ENCODE peak calls at places on chromosomes 12 and 14, in eight cellular contexts. K, G, Q, P, A, L, J and R are unnamed samples.

GRCh38 chr12:29547844-29548243 is 50.4 kb upstream of the OVCH1 start:
- DNase-seq in G (no peak), A (no peak), L (no peak), P (no peak), J (no peak), Q (no peak), K (no peak), R (no peak)

GRCh38 chr14:52885230-52885629 is 65.6 kb downstream of the FERMT2 start:
- DNase-seq in K (no peak), J (no peak), Q (no peak), L (no peak), P (no peak), A (no peak), G (peak), R (no peak)

GRCh38 chr14:90987140-90987539 is 73.3 kb downstream of the RPS6KA5 start:
- DNase-seq in Q (no peak), L (no peak), A (no peak), K (no peak), G (no peak), P (no peak), J (no peak), R (no peak)

GRCh38 chr12:57541717-57542116 is 5.3 kb downstream of the DCTN2 start:
- DNase-seq in G (no peak), Q (no peak), J (no peak), K (no peak), L (no peak), P (no peak), A (no peak), R (no peak)

GRCh38 chr14:97262336-97262735 is 465.2 kb downstream of the VRK1 start:
- DNase-seq in L (no peak), K (no peak), Q (no peak), G (no peak), J (no peak), A (no peak), P (no peak), R (no peak)

GRCh38 chr12:11901687-11902524 is 168.8 kb upstream of the BCL2L14 start:
- DNase-seq in A (no peak), J (no peak), L (no peak), G (no peak), P (no peak), Q (peak), K (no peak), R (peak)

GRCh38 chr12:123608192-123608591 is 6.3 kb downstream of the DDX55 start:
- DNase-seq in K (no peak), J (no peak), L (no peak), G (no peak), P (no peak), Q (no peak), A (no peak), R (no peak)

GRCh38 chr12:16492820-16493797 is 112.9 kb downstream of the LMO3 start:
- DNase-seq in J (no peak), Q (no peak), K (no peak), A (no peak), L (no peak), G (no peak), P (no peak), R (no peak)

GRCh38 chr12:104643921-104644669 is 187.3 kb downstream of the CHST11 start:
- DNase-seq in Q (peak), L (peak), G (no peak), A (no peak), K (no peak), P (peak), J (no peak), R (no peak)

GRCh38 chr14:94014375-94014774 is 11.8 kb upstream of the OTUB2 start:
- DNase-seq in J (no peak), A (no peak), L (no peak), G (no peak), K (no peak), Q (no peak), P (no peak), R (no peak)

GRCh38 chr12:89863332-89863938 is 154.8 kb upstream of the ATP2B1 start:
- DNase-seq in Q (peak), L (no peak), A (no peak), P (peak), K (no peak), G (no peak), J (no peak), R (peak)

GRCh38 chr12:111034911-111035577 is 114.7 kb upstream of the MYL2 start:
- DNase-seq in P (no peak), L (no peak), K (no peak), Q (no peak), J (peak), A (no peak), G (peak), R (no peak)

GRCh38 chr14:21256539-21257394 is 12.5 kb downstream of the HNRNPC start:
- DNase-seq in K (no peak), A (no peak), L (no peak), G (no peak), J (no peak), Q (no peak), P (no peak), R (no peak)

GRCh38 chr14:20609215-20610001 is 18.2 kb upstream of the RNASE12 start:
- DNase-seq in Q (peak), K (peak), J (peak), G (peak), P (peak), A (no peak), L (peak), R (peak)

GRCh38 chr12:95733156-95733825 is 57.3 kb downstream of the NTN4 start:
- DNase-seq in P (no peak), Q (no peak), L (no peak), J (no peak), A (no peak), G (peak), K (peak), R (no peak)

GRCh38 chr12:25130741-25131188 is 64.2 kb downstream of the DNAI7 start:
- DNase-seq in K (no peak), A (no peak), P (peak), Q (peak), L (no peak), G (peak), J (no peak), R (no peak)

GRCh38 chr14:52913271-52913670 is 37.6 kb downstream of the FERMT2 start:
- DNase-seq in P (no peak), J (no peak), L (no peak), G (peak), K (no peak), Q (no peak), A (no peak), R (no peak)

GRCh38 chr14:20934148-20934762 is 21.0 kb upstream of the RNASE2 start:
- DNase-seq in A (no peak), Q (peak), K (no peak), J (peak), L (peak), G (peak), P (peak), R (peak)

GRCh38 chr14:49972199-49972671 is 79.4 kb downstream of the ARF6 start:
- DNase-seq in L (no peak), J (no peak), Q (peak), P (no peak), A (no peak), K (peak), G (peak), R (no peak)

GRCh38 chr14:73461478-73462077 is 3.2 kb upstream of the NUMB start:
- DNase-seq in Q (no peak), K (no peak), P (no peak), G (no peak), L (no peak), J (no peak), A (no peak), R (no peak)

GRCh38 chr12:41981758-41982157 is 162.9 kb downstream of the GXYLT1 start:
- DNase-seq in G (peak), A (no peak), L (no peak), Q (no peak), K (peak), J (no peak), P (no peak), R (no peak)

GRCh38 chr12:106022568-106023012 is 116.2 kb downstream of the NUAK1 start:
- DNase-seq in G (peak), Q (no peak), A (no peak), K (no peak), P (no peak), J (no peak), L (no peak), R (no peak)

GRCh38 chr12:92403210-92404175 is 257.8 kb upstream of the BTG1 start:
- DNase-seq in L (no peak), K (no peak), G (no peak), P (peak), Q (peak), J (no peak), A (no peak), R (peak)

GRCh38 chr14:91323031-91323430 is 78.5 kb upstream of the GPR68 start:
- DNase-seq in P (no peak), J (no peak), G (no peak), A (no peak), K (no peak), L (no peak), Q (no peak), R (no peak)

GRCh38 chr14:85250369-85250768 is 279.6 kb upstream of the FLRT2 start:
- DNase-seq in G (no peak), P (no peak), J (no peak), Q (no peak), L (no peak), A (no peak), K (no peak), R (no peak)

GRCh38 chr12:3973269-3973884 is 100.2 kb upstream of the PARP11 start:
- DNase-seq in P (no peak), Q (no peak), J (no peak), G (no peak), A (no peak), L (no peak), K (no peak), R (peak)

GRCh38 chr14:90534838-90535555 is 138.2 kb downstream of the CALM1 start:
- DNase-seq in A (no peak), P (no peak), Q (no peak), L (no peak), J (no peak), K (no peak), G (no peak), R (no peak)

GRCh38 chr12:130438243-130438620 is 100.5 kb downstream of the PIWIL1 start:
- DNase-seq in L (no peak), Q (no peak), K (no peak), G (no peak), A (no peak), J (no peak), P (no peak), R (no peak)

GRCh38 chr14:57057803-57058202 is 210.9 kb downstream of the EXOC5 start:
- DNase-seq in L (peak), Q (no peak), P (peak), G (no peak), J (no peak), K (no peak), A (no peak), R (no peak)

GRCh38 chr12:126883737-126884136 is 1383.2 kb upstream of the TMEM132C start:
- DNase-seq in A (no peak), Q (no peak), K (no peak), G (no peak), L (peak), P (no peak), J (no peak), R (no peak)

GRCh38 chr12:132453361-132454133 is 36.4 kb upstream of the FBRSL1 start:
- DNase-seq in P (no peak), K (no peak), J (no peak), Q (no peak), G (peak), L (no peak), A (no peak), R (no peak)

GRCh38 chr12:117968826-117969659 is at the start of gene KSR2:
- DNase-seq in K (no peak), J (peak), P (peak), G (peak), Q (peak), A (no peak), L (peak), R (peak)

GRCh38 chr12:77442633-77443032 is 377.3 kb upstream of the E2F7 start:
- DNase-seq in Q (no peak), L (no peak), A (no peak), G (peak), K (no peak), J (no peak), P (no peak), R (no peak)

GRCh38 chr14:100903672-100904185 is at the start of gene RTL1:
- DNase-seq in Q (no peak), P (peak), L (no peak), J (no peak), A (no peak), K (no peak), G (no peak), R (no peak)

GRCh38 chr14:62614117-62614516 is 431.1 kb downstream of the KCNH5 start:
- DNase-seq in Q (no peak), L (no peak), G (no peak), J (no peak), K (no peak), P (no peak), A (no peak), R (no peak)

GRCh38 chr12:65922077-65922476 is 97.8 kb downstream of the HMGA2 start:
- DNase-seq in P (no peak), L (no peak), J (no peak), K (no peak), G (no peak), A (no peak), Q (no peak), R (no peak)
- TF ChIP-seq CTCF in P (no peak), L (no peak), J (no peak), K (no peak), G (no peak), A (no peak), Q (no peak), R (no peak)

DNA sequence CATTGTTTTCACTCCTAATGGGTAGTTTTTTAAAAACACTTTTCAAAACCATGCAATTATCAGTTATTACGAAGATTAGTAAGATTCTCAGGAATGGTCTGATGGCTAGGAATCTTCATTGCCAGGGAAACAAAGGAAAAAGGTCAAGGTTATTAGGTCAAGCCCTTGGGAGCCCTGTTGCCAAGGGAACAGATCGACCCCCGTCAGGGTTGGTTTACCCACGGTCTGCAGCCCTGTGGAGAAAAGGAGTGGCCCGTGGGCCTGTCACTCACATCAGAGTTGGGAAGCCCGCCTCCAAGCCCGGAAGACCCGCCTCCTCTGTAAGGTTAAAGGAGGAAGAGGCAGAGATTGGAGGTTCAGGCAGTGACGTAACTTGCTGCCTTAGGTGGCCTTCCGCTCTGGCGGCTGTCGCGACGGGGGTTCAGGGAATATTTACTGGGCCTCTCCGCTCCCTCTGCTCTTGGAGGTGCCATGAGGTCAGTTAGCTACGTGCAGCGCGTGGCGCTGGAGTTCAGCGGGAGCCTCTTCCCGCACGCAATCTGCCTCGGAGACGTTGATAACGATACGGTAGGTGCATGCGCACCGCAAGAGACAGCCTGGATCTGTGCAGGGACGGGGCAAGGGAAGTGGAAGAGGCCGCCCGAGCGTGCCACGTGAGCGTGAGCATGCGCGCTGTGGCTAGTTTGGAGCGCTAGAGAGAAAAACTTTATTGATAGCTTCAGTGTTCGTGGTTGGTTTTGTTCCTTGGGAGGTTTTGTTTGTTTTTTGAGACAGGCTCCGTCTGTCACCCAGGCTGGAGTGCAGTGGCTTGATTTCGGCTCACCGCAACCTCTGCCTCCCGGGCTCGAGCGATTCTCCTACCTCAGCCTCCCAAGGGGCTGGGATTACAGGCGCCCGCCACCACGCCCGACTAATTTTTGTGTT is at the start of gene ITFG2:
- DNase-seq in K (peak), G (peak), L (peak), A (peak), J (peak), P (peak), Q (peak), R (peak)
- TF ChIP-seq CTCF in K (no peak), G (no peak), L (peak), A (no peak), J (no peak), P (no peak), Q (no peak), R (no peak)

DNA sequence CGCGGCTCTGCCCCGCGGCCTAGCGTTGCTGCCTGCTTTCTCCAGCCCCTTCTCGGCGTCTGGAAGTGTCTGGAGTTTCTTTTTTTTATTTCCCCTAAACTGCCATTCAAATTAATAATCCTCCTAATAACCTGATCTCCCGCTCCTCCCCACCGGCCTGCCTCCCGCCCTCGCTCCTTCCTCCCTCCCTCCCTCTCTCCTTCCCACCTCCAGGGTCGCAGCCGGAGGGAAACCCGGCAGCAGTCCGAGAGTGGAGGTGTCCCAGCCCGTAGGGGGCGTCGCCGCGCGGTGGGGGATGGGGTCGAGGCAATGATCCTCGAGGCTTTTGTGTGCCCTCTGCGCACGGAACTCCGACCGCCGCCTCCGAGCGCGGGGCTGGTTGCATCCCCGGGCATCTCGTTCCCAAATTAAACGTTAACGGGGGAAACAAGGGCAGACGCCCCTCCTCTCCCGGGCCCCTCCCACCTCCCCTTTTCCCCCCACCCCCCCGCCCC is 1.1 kb upstream of the SOCS2 start:
- DNase-seq in K (no peak), G (peak), L (peak), J (peak), A (peak), Q (peak), P (peak), R (peak)
- TF ChIP-seq CTCF in K (peak), G (peak), L (peak), J (no peak), A (no peak), Q (peak), P (peak), R (peak)

DNA sequence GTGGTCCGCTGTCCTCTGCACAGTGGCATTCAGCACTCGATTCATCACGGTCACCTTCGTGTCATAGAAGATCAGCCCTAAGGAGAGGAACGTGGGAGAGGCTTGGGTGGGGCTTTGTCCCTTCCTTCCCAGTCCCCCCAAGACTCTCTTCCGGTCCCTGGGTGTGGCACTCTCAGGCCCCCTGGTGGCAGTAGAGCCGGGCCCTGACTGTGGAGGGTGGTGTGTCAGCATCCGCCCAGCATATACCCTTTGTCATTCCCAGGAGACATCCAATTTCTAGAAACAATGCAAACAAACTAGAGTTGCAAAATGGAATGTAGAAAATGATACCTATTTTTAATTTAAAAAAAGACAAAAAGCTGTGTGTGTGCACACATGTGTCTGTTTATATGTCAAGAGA is 45.0 kb downstream of the TRAFD1 start:
- DNase-seq in L (no peak), G (peak), Q (peak), P (no peak), K (no peak), J (peak), A (no peak), R (peak)
- TF ChIP-seq CTCF in L (no peak), G (peak), Q (peak), P (peak), K (peak), J (peak), A (peak), R (peak)

DNA sequence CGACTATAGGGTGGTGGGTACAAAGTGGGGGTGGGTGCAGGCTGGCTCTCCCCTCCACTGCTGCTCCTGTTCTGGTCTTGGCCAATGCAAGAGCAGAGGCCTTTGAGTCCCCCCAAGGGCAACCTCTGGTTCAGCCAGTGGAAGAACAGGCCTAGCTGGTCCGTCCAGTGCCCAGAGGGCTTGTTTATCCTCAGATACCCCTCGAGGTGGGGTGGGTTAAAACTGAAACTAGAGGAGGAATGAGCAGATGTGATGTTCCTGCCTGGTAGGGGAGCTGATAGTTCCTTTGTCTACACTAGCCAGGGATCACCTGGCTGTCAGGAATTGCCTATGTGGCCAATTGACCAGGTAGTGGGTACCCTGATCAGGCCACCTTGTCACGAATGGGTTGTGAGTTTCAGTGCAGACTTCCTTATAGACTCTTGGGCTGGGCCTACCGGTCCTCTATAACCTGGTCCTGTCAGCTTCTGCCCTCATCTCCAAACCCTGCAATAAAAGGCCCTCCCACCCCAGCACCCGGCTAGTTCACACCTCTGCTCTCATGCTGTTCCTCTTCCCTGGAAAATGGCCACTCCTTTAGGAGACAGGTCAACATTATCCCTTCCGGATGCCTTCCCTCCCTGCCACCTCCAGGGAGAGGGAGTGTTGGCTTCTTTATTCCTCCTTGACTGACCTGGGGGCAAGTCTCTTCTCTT is 10.7 kb upstream of the HSP90AA1 start:
- DNase-seq in L (no peak), Q (no peak), K (no peak), P (no peak), J (no peak), A (no peak), G (no peak), R (no peak)
- TF ChIP-seq CTCF in L (no peak), Q (no peak), K (no peak), P (no peak), J (no peak), A (no peak), G (no peak), R (no peak)

DNA sequence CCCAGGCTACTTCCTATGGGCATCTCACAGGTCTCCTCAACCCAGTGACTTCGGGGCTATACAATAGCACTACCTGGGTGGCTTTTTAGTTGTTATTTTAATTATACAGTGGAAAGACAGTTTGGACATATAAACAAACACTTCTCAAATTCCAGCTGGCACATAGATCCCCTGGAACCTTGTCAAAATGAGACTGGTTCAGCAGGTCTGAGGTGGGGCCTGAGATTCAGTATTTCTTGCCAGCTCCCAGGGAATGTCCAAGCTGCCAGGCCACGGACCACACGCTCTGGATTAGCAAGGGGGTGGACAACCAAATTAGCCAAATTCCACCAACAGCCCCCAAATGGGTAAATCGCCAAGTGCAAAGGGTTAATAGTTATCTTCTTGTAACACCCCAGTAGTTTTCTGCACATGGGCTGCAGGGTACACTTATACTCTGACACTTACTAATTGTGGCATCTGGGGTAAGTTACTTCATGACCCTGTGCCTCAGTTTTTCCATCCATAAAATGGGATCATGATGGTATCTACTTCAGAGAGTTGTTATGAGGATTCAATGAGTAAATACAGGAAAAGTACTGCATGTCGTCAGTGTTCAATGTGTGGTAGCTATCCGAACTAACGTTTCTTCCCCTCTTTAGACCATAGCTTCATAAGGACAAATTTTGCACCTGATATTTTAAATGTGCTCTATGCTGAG is 789.4 kb upstream of the TBX3 start:
- DNase-seq in L (no peak), J (no peak), A (no peak), P (no peak), Q (no peak), K (no peak), G (no peak), R (no peak)
- TF ChIP-seq CTCF in L (no peak), J (no peak), A (no peak), P (no peak), Q (no peak), K (no peak), G (no peak), R (no peak)